ENCODE peak calls at places on chromosomes 3 and 15, in five cellular contexts. W is ovary, A is GM06990, E is GM12864, F is K562. N is an unnamed sample.

GRCh38 chr3:183583331-183584245 is 28.1 kb upstream of the KLHL6 start:
- DNase-seq in W (peak; percentile 60), A (no peak), E (no peak), F (no peak), N (peak; percentile 22)

GRCh38 chr15:53833134-53833624 is 73.7 kb upstream of the WDR72 start:
- DNase-seq in W (no peak), A (no peak), E (no peak), F (no peak), N (peak; percentile 42)

GRCh38 chr3:128555098-128555825 is 62.3 kb upstream of the GATA2 start:
- DNase-seq in W (no peak), A (no peak), E (no peak), F (no peak), N (no peak)

GRCh38 chr3:7693976-7694375 is 807.6 kb upstream of the LMCD1 start:
- DNase-seq in W (no peak), A (no peak), E (no peak), F (no peak), N (no peak)

GRCh38 chr15:35448294-35448693 is 97.7 kb downstream of the DPH6 start:
- DNase-seq in W (no peak), A (no peak), E (no peak), F (no peak), N (no peak)

GRCh38 chr3:122975163-122975923 is 52.2 kb downstream of the SEMA5B start:
- DNase-seq in W (peak; percentile 54), A (no peak), E (no peak), F (no peak), N (no peak)

GRCh38 chr3:125958511-125959316 is 10.3 kb upstream of the ROPN1B start:
- DNase-seq in W (no peak), A (no peak), E (no peak), F (no peak), N (no peak)

GRCh38 chr3:126119008-126119675 is 35.2 kb upstream of the SLC41A3 start:
- DNase-seq in W (peak; percentile 0), A (no peak), E (no peak), F (no peak), N (no peak)

GRCh38 chr3:105359098-105359762 is 7.5 kb upstream of the ALCAM start:
- DNase-seq in W (no peak), A (peak; percentile 24), E (no peak), F (no peak), N (no peak)

GRCh38 chr15:39746176-39746575 is 36.5 kb downstream of the FSIP1 start:
- DNase-seq in W (no peak), A (no peak), E (no peak), F (no peak), N (no peak)

GRCh38 chr3:184757010-184757651 is 45.3 kb upstream of the MAGEF1 start:
- DNase-seq in W (peak; percentile 56), A (no peak), E (no peak), F (no peak), N (no peak)

GRCh38 chr3:8888296-8888915 is 74.9 kb downstream of the RAD18 start:
- DNase-seq in W (no peak), A (no peak), E (no peak), F (no peak), N (no peak)

GRCh38 chr3:126343675-126344074 is 13.5 kb downstream of the KLF15 start:
- DNase-seq in W (no peak), A (no peak), E (no peak), F (no peak), N (peak; percentile 20)

GRCh38 chr15:69573815-69574472 is 121.3 kb downstream of the RPLP1 start:
- DNase-seq in W (no peak), A (peak; percentile 13), E (peak; percentile 19), F (no peak), N (no peak)

GRCh38 chr15:44243146-44243545 is 45.4 kb upstream of the GOLM2 start:
- DNase-seq in W (no peak), A (no peak), E (no peak), F (no peak), N (no peak)

GRCh38 chr15:39501366-39501765 is 79.5 kb upstream of the THBS1 start:
- DNase-seq in W (no peak), A (no peak), E (no peak), F (no peak), N (no peak)

GRCh38 chr3:158802399-158803023 is 657 bp downstream of the MFSD1 start:
- DNase-seq in W (no peak), A (no peak), E (no peak), F (no peak), N (no peak)

GRCh38 chr3:138949002-138949418 is 2.0 kb downstream of the FOXL2NB start:
- DNase-seq in W (peak; percentile 57), A (no peak), E (no peak), F (no peak), N (no peak)
- H3K4me3 ChIP-seq in W (peak overlapping the region; percentile 15), A (no peak overlapping the region), E (no peak overlapping the region), F (no peak overlapping the region), N (no peak overlapping the region)

GRCh38 chr15:99057020-99057419 is 47.9 kb upstream of the SYNM start:
- DNase-seq in W (no peak), A (no peak), E (no peak), F (no peak), N (no peak)

GRCh38 chr15:99057697-99058420 is 47.0 kb upstream of the SYNM start:
- DNase-seq in W (no peak), A (peak; percentile 52), E (no peak), F (no peak), N (no peak)

GRCh38 chr15:99058421-99058870 is 46.4 kb upstream of the SYNM start:
- DNase-seq in W (no peak), A (no peak), E (no peak), F (no peak), N (peak; percentile 12)

GRCh38 chr15:99062226-99062625 is 42.7 kb upstream of the SYNM start:
- DNase-seq in W (no peak), A (no peak), E (no peak), F (no peak), N (no peak)

GRCh38 chr15:99059010-99059981 is 45.6 kb upstream of the SYNM start:
- DNase-seq in W (peak; percentile 84), A (peak; percentile 64), E (no peak), F (peak; percentile 76), N (peak; percentile 78)
- TF ChIP-seq CTCF in W (peak; percentile 86), A (peak; percentile 35), E (peak; percentile 76), F (peak; percentile 77), N (peak; percentile 71)

GRCh38 chr3:49649576-49649975 is 24.6 kb upstream of the APEH start:
- DNase-seq in W (no peak), A (no peak), E (no peak), F (no peak), N (no peak)
- H3K4me3 ChIP-seq in W (no peak overlapping the region), A (no peak overlapping the region), E (no peak overlapping the region), F (no peak overlapping the region), N (no peak overlapping the region)

GRCh38 chr15:33968224-33968623 is at the start of gene CHRM5:
- DNase-seq in W (no peak), A (no peak), E (no peak), F (no peak), N (no peak)
- TF ChIP-seq CTCF in W (no peak), A (no peak), E (no peak), F (no peak), N (no peak)

DNA sequence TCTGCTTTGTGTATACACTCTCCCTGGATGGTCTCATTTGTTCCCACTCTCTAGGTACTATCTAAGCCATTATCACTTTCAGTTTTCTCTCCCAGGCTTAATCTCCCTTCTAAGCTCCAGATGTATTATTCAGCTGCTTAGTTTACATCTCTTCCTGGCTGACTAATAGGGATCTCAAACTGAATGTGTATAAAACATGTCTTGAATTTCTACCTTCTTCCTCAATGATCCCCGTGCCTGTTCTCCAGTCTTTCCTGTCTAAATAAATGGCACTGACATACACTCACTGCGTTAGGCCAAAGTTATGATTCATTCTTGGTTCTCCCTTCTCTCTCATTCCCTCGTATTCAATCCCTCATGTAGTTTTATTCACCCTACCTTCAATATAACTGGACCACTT is 127.4 kb downstream of the NR2F2 start:
- DNase-seq in W (no peak), A (no peak), E (no peak), F (no peak), N (no peak)
- H3K4me3 ChIP-seq in W (no peak overlapping the region), A (no peak overlapping the region), E (no peak overlapping the region), F (no peak overlapping the region), N (no peak overlapping the region)

DNA sequence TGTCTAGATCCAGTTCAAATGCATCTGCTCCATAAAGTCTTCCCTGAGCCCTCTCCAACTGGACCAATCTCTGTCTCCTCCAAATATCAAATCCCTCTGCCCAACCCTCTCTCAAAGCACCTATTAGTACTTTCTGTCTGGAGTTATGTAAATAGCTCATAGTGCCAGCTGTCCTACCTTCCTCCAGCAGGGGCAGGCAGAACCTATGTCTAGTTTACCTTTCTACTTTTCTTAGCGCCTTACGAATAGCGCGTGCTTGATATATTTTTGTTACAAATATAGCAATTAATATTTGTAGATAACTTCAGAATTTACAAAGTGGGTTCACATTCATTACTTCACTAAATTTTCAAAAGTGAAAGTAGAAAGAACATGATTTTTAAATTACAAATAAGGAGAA is 14.0 kb upstream of the CCDC80 start:
- DNase-seq in W (no peak), A (no peak), E (no peak), F (no peak), N (no peak)
- TF ChIP-seq CTCF in W (no peak), A (peak; percentile 20), E (peak; percentile 32), F (no peak), N (no peak)

N was measured in Caco-2.